ENCODE peak calls at places on chromosomes 6 and 20, in seven cellular contexts. One of them, this sample, is unnamed.

GRCh38 chr6:148401581-148401980 is 58.9 kb downstream of the SASH1 start:
- DNase-seq in BJ: no peak
- DNase-seq in OCI-LY7: no peak
- DNase-seq in choroid plexus epithelial cell: no peak
- DNase-seq in mesothelial cell of epicardium: no peak
- DNase-seq in fibroblast of lung: no peak
- DNase-seq in heart right ventricle: no peak
- DNase-seq in this sample: no peak

GRCh38 chr6:74073429-74073828 is 377.4 kb downstream of the CD109 start:
- DNase-seq in BJ: peak; percentile 8
- DNase-seq in OCI-LY7: no peak
- DNase-seq in choroid plexus epithelial cell: peak; percentile 49
- DNase-seq in mesothelial cell of epicardium: no peak
- DNase-seq in fibroblast of lung: peak; percentile 62
- DNase-seq in heart right ventricle: no peak
- DNase-seq in this sample: no peak

GRCh38 chr6:89582669-89583325 is 55.8 kb downstream of the LYRM2 start:
- DNase-seq in BJ: no peak
- DNase-seq in OCI-LY7: no peak
- DNase-seq in choroid plexus epithelial cell: no peak
- DNase-seq in mesothelial cell of epicardium: no peak
- DNase-seq in fibroblast of lung: peak; percentile 9
- DNase-seq in heart right ventricle: no peak
- DNase-seq in this sample: no peak

GRCh38 chr6:134223761-134224445 is 94.0 kb downstream of the SGK1 start:
- DNase-seq in BJ: no peak
- DNase-seq in OCI-LY7: no peak
- DNase-seq in choroid plexus epithelial cell: no peak
- DNase-seq in mesothelial cell of epicardium: no peak
- DNase-seq in fibroblast of lung: peak; percentile 55
- DNase-seq in heart right ventricle: no peak
- DNase-seq in this sample: no peak

GRCh38 chr6:15555101-15556038 is 107.5 kb downstream of the DTNBP1 start:
- DNase-seq in BJ: no peak
- DNase-seq in OCI-LY7: no peak
- DNase-seq in choroid plexus epithelial cell: no peak
- DNase-seq in mesothelial cell of epicardium: no peak
- DNase-seq in fibroblast of lung: no peak
- DNase-seq in heart right ventricle: no peak
- DNase-seq in this sample: no peak

GRCh38 chr6:35972471-35972985 is 51.6 kb upstream of the SRPK1 start:
- DNase-seq in BJ: no peak
- DNase-seq in OCI-LY7: no peak
- DNase-seq in choroid plexus epithelial cell: no peak
- DNase-seq in mesothelial cell of epicardium: no peak
- DNase-seq in fibroblast of lung: no peak
- DNase-seq in heart right ventricle: no peak
- DNase-seq in this sample: no peak

GRCh38 chr20:19786311-19786710 is 28.3 kb downstream of the RIN2 start:
- DNase-seq in BJ: peak; percentile 87
- DNase-seq in OCI-LY7: no peak
- DNase-seq in choroid plexus epithelial cell: peak; percentile 93
- DNase-seq in mesothelial cell of epicardium: no peak
- DNase-seq in fibroblast of lung: peak; percentile 98
- DNase-seq in heart right ventricle: peak; percentile 35
- DNase-seq in this sample: no peak

GRCh38 chr6:51015394-51015793 is 196.7 kb downstream of the TFAP2B start:
- DNase-seq in BJ: no peak
- DNase-seq in OCI-LY7: no peak
- DNase-seq in choroid plexus epithelial cell: no peak
- DNase-seq in mesothelial cell of epicardium: no peak
- DNase-seq in fibroblast of lung: no peak
- DNase-seq in heart right ventricle: no peak
- DNase-seq in this sample: no peak

GRCh38 chr6:2166717-2167116 is 78.7 kb downstream of the GMDS start:
- DNase-seq in BJ: no peak
- DNase-seq in OCI-LY7: no peak
- DNase-seq in choroid plexus epithelial cell: no peak
- DNase-seq in mesothelial cell of epicardium: no peak
- DNase-seq in fibroblast of lung: peak; percentile 20
- DNase-seq in heart right ventricle: no peak
- DNase-seq in this sample: no peak

GRCh38 chr6:29016559-29017427 is 11.7 kb upstream of the ZNF311 start:
- DNase-seq in BJ: no peak
- DNase-seq in OCI-LY7: peak; percentile 90
- DNase-seq in choroid plexus epithelial cell: peak; percentile 88
- DNase-seq in mesothelial cell of epicardium: peak; percentile 62
- DNase-seq in fibroblast of lung: peak; percentile 66
- DNase-seq in heart right ventricle: peak; percentile 61
- DNase-seq in this sample: peak; percentile 36

GRCh38 chr20:47785321-47785899 is at the start of gene SULF2:
- DNase-seq in BJ: no peak
- DNase-seq in OCI-LY7: no peak
- DNase-seq in choroid plexus epithelial cell: no peak
- DNase-seq in mesothelial cell of epicardium: no peak
- DNase-seq in fibroblast of lung: peak; percentile 52
- DNase-seq in heart right ventricle: peak; percentile 65
- DNase-seq in this sample: no peak

GRCh38 chr20:31605031-31605901 is at the start of gene ID1:
- DNase-seq in BJ: peak; percentile 70
- DNase-seq in OCI-LY7: peak; percentile 90
- DNase-seq in choroid plexus epithelial cell: peak; percentile 97
- DNase-seq in mesothelial cell of epicardium: peak; percentile 93
- DNase-seq in fibroblast of lung: peak; percentile 93
- DNase-seq in heart right ventricle: peak; percentile 94
- DNase-seq in this sample: peak; percentile 89

GRCh38 chr20:57388953-57389694 is 2.1 kb upstream of the RBM38 start:
- DNase-seq in BJ: peak; percentile 3
- DNase-seq in OCI-LY7: peak; percentile 82
- DNase-seq in choroid plexus epithelial cell: peak; percentile 45
- DNase-seq in mesothelial cell of epicardium: no peak
- DNase-seq in fibroblast of lung: peak; percentile 67
- DNase-seq in heart right ventricle: peak; percentile 86
- DNase-seq in this sample: no peak

GRCh38 chr6:152378154-152378553 is 259.0 kb downstream of the SYNE1 start:
- DNase-seq in BJ: peak; percentile 24
- DNase-seq in OCI-LY7: no peak
- DNase-seq in choroid plexus epithelial cell: peak; percentile 54
- DNase-seq in mesothelial cell of epicardium: no peak
- DNase-seq in fibroblast of lung: peak; percentile 63
- DNase-seq in heart right ventricle: no peak
- DNase-seq in this sample: no peak

GRCh38 chr6:71236926-71237425 is 51.6 kb upstream of the OGFRL1 start:
- DNase-seq in BJ: no peak
- DNase-seq in OCI-LY7: peak; percentile 24
- DNase-seq in choroid plexus epithelial cell: no peak
- DNase-seq in mesothelial cell of epicardium: no peak
- DNase-seq in fibroblast of lung: no peak
- DNase-seq in heart right ventricle: no peak
- DNase-seq in this sample: no peak

GRCh38 chr6:160462551-160463109 is 114.5 kb downstream of the SLC22A3 start:
- DNase-seq in BJ: peak; percentile 67
- DNase-seq in OCI-LY7: peak; percentile 2
- DNase-seq in choroid plexus epithelial cell: peak; percentile 95
- DNase-seq in mesothelial cell of epicardium: no peak
- DNase-seq in fibroblast of lung: peak; percentile 95
- DNase-seq in heart right ventricle: no peak
- DNase-seq in this sample: no peak

GRCh38 chr20:428658-429200 is 20.6 kb downstream of the RBCK1 start:
- DNase-seq in BJ: no peak
- DNase-seq in OCI-LY7: no peak
- DNase-seq in choroid plexus epithelial cell: no peak
- DNase-seq in mesothelial cell of epicardium: no peak
- DNase-seq in fibroblast of lung: no peak
- DNase-seq in heart right ventricle: no peak
- DNase-seq in this sample: no peak

GRCh38 chr20:41307021-41307420 is 10.5 kb downstream of the ZHX3 start:
- DNase-seq in BJ: no peak
- DNase-seq in OCI-LY7: no peak
- DNase-seq in choroid plexus epithelial cell: no peak
- DNase-seq in mesothelial cell of epicardium: no peak
- DNase-seq in fibroblast of lung: no peak
- DNase-seq in heart right ventricle: no peak
- DNase-seq in this sample: no peak

GRCh38 chr6:52576392-52577021 is 353 bp downstream of the TRAM2 start:
- DNase-seq in BJ: no peak
- DNase-seq in OCI-LY7: peak; percentile 88
- DNase-seq in choroid plexus epithelial cell: peak; percentile 89
- DNase-seq in mesothelial cell of epicardium: no peak
- DNase-seq in fibroblast of lung: peak; percentile 82
- DNase-seq in heart right ventricle: peak; percentile 57
- DNase-seq in this sample: peak; percentile 55

GRCh38 chr20:13024581-13024980 is 15.8 kb downstream of the SPTLC3 start:
- DNase-seq in BJ: no peak
- DNase-seq in OCI-LY7: no peak
- DNase-seq in choroid plexus epithelial cell: peak; percentile 42
- DNase-seq in mesothelial cell of epicardium: no peak
- DNase-seq in fibroblast of lung: no peak
- DNase-seq in heart right ventricle: no peak
- DNase-seq in this sample: no peak

GRCh38 chr6:30914854-30915590 is 984 bp downstream of the VARS2 start:
- DNase-seq in BJ: no peak
- DNase-seq in OCI-LY7: peak; percentile 35
- DNase-seq in choroid plexus epithelial cell: no peak
- DNase-seq in mesothelial cell of epicardium: no peak
- DNase-seq in fibroblast of lung: no peak
- DNase-seq in heart right ventricle: no peak
- DNase-seq in this sample: no peak

GRCh38 chr6:161393839-161394364 is 120.0 kb upstream of the AGPAT4 start:
- DNase-seq in BJ: peak; percentile 27
- DNase-seq in OCI-LY7: peak; percentile 65
- DNase-seq in choroid plexus epithelial cell: peak; percentile 96
- DNase-seq in mesothelial cell of epicardium: no peak
- DNase-seq in fibroblast of lung: peak; percentile 90
- DNase-seq in heart right ventricle: no peak
- DNase-seq in this sample: no peak

GRCh38 chr20:47464380-47465101 is 37.1 kb upstream of the NCOA3 start:
- DNase-seq in BJ: peak; percentile 92
- DNase-seq in OCI-LY7: no peak
- DNase-seq in choroid plexus epithelial cell: peak; percentile 99
- DNase-seq in mesothelial cell of epicardium: no peak
- DNase-seq in fibroblast of lung: peak; percentile 94
- DNase-seq in heart right ventricle: peak; percentile 23
- DNase-seq in this sample: peak; percentile 25

GRCh38 chr6:19070520-19070919 is 683.4 kb downstream of the RNF144B start:
- DNase-seq in BJ: no peak
- DNase-seq in OCI-LY7: no peak
- DNase-seq in choroid plexus epithelial cell: no peak
- DNase-seq in mesothelial cell of epicardium: no peak
- DNase-seq in fibroblast of lung: no peak
- DNase-seq in heart right ventricle: no peak
- DNase-seq in this sample: no peak

DNA sequence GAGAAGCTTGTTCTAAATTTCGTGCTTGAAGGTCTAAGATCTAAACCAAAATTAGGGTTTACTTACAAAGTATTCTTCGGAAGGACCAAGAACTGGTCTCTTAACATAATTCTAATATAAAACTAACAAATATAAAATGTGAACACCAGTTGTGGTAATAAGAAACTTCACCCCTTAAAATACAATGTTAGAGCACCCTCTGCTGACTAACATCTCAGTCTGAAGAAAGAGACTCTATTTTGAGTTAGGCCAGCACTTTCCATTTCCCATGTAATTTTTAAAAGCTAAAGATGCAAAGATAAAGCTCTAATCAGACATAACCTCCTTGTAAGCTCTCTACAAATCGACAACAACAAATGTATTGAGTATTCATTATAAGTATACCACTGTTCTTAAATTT is 24.6 kb downstream of the ATG5 start:
- DNase-seq in BJ: no peak
- DNase-seq in OCI-LY7: peak; percentile 41
- DNase-seq in choroid plexus epithelial cell: peak; percentile 76
- DNase-seq in mesothelial cell of epicardium: no peak
- DNase-seq in fibroblast of lung: peak; percentile 37
- DNase-seq in heart right ventricle: no peak
- DNase-seq in this sample: no peak
- TF ChIP-seq CTCF in BJ: peak; percentile 58
- TF ChIP-seq CTCF in OCI-LY7: peak; percentile 82
- TF ChIP-seq CTCF in choroid plexus epithelial cell: peak; percentile 59
- TF ChIP-seq CTCF in mesothelial cell of epicardium: no peak
- TF ChIP-seq CTCF in fibroblast of lung: peak; percentile 54
- TF ChIP-seq CTCF in heart right ventricle: peak; percentile 64
- TF ChIP-seq CTCF in this sample: peak; percentile 57

GRCh38 chr6:139242457-139243240 is 49.1 kb downstream of the TXLNB start:
- DNase-seq in BJ: no peak
- DNase-seq in OCI-LY7: no peak
- DNase-seq in choroid plexus epithelial cell: no peak
- DNase-seq in mesothelial cell of epicardium: no peak
- DNase-seq in fibroblast of lung: peak; percentile 68
- DNase-seq in heart right ventricle: no peak
- DNase-seq in this sample: no peak
- TF ChIP-seq CTCF in BJ: no peak
- TF ChIP-seq CTCF in OCI-LY7: no peak
- TF ChIP-seq CTCF in choroid plexus epithelial cell: no peak
- TF ChIP-seq CTCF in mesothelial cell of epicardium: no peak
- TF ChIP-seq CTCF in fibroblast of lung: no peak
- TF ChIP-seq CTCF in heart right ventricle: no peak
- TF ChIP-seq CTCF in this sample: no peak

DNA sequence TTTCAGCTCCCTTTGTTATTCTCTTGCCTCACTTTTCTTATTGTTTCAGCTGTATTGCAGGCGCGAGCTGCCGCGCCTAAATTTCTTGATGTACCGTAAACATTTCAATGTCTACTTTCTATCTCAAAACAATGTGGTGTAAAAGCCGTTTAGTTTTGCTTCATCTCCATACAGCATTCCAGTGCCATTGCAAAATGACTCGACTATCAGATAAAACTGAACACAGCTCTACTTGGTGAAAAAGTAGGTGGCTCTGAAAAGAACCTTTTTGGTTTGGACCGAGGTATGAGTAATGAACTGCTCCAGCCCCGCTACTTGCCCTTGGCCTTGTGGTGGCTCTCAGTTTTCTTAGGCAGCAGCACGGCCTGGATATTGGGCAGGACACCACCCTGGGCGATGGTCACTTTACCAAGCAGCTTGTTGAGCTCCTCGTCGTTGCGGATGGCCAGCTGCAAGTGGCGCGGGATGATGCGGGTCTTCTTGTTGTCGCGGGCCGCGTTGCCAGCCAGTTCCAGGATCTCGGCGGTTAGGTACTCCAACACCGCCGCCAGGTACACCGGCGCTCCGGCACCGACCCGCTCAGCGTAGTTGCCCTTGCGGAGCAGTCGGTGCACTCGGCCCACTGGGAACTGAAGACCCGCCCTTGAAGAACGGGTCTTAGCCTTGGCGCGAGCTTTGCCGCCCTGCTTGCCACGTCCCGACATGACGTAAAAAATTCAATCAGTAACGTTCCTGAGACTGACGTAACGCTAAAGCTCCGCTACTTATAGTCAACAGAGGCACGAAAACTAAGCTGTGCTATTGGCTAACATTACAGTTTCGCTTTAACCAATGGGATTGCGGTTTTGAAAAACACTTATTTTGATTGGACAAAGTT is 74.3 kb downstream of the OR2B2 start:
- DNase-seq in BJ: peak; percentile 99
- DNase-seq in OCI-LY7: peak; percentile 99
- DNase-seq in choroid plexus epithelial cell: peak; percentile 100
- DNase-seq in mesothelial cell of epicardium: peak; percentile 50
- DNase-seq in fibroblast of lung: peak; percentile 99
- DNase-seq in heart right ventricle: peak; percentile 61
- DNase-seq in this sample: no peak
- TF ChIP-seq CTCF in BJ: no peak
- TF ChIP-seq CTCF in OCI-LY7: no peak
- TF ChIP-seq CTCF in choroid plexus epithelial cell: no peak
- TF ChIP-seq CTCF in mesothelial cell of epicardium: no peak
- TF ChIP-seq CTCF in fibroblast of lung: no peak
- TF ChIP-seq CTCF in heart right ventricle: no peak
- TF ChIP-seq CTCF in this sample: no peak

GRCh38 chr6:130965657-130966056 is 97.4 kb downstream of the EPB41L2 start:
- DNase-seq in BJ: peak; percentile 45
- DNase-seq in OCI-LY7: no peak
- DNase-seq in choroid plexus epithelial cell: peak; percentile 47
- DNase-seq in mesothelial cell of epicardium: no peak
- DNase-seq in fibroblast of lung: peak; percentile 68
- DNase-seq in heart right ventricle: no peak
- DNase-seq in this sample: no peak
- TF ChIP-seq CTCF in BJ: no peak
- TF ChIP-seq CTCF in OCI-LY7: no peak
- TF ChIP-seq CTCF in choroid plexus epithelial cell: no peak
- TF ChIP-seq CTCF in mesothelial cell of epicardium: no peak
- TF ChIP-seq CTCF in fibroblast of lung: no peak
- TF ChIP-seq CTCF in heart right ventricle: no peak
- TF ChIP-seq CTCF in this sample: no peak

This sample was measured in D721Med.